ENCODE peak calls at places on chromosomes 4 and X, in six cellular contexts. I, Y, K, D, Z and L are unnamed samples. For H3K9me3, the result is how much of the 10 kb centered on the place peaks cover.

GRCh38 chrX:37767438-37767837 is 12.4 kb upstream of the CYBB start:
- DNase-seq in I (no peak), Y (no peak), K (no peak), D (no peak), Z (no peak), L (no peak)

GRCh38 chrX:1912193-1912592 is 297.3 kb downstream of the ASMT start:
- DNase-seq in I (no peak), Y (no peak), K (no peak), D (no peak), Z (no peak), L (no peak)

GRCh38 chrX:44874481-44875184 is 1.6 kb downstream of the KDM6A start:
- DNase-seq in I (no peak), Y (peak), K (peak), D (no peak), Z (no peak), L (peak)

GRCh38 chrX:8726031-8726652 is 5.8 kb downstream of the ANOS1 start:
- DNase-seq in I (no peak), Y (no peak), K (no peak), D (no peak), Z (no peak), L (no peak)

GRCh38 chrX:14872851-14873675 is at the start of the genes FANCB and MOSPD2:
- DNase-seq in I (peak), Y (peak), K (peak), D (peak), Z (peak), L (peak)

GRCh38 chr4:95439896-95440295 is 108.9 kb downstream of the UNC5C start:
- DNase-seq in I (no peak), Y (no peak), K (no peak), D (no peak), Z (no peak), L (no peak)

GRCh38 chr4:101277661-101278060 is 69.7 kb downstream of the PPP3CA start:
- DNase-seq in I (no peak), Y (no peak), K (no peak), D (no peak), Z (no peak), L (no peak)

GRCh38 chr4:186900232-186900900 is 176.7 kb upstream of the FAT1 start:
- DNase-seq in I (no peak), Y (no peak), K (no peak), D (no peak), Z (no peak), L (no peak)

GRCh38 chr4:70737409-70737808 is 15.6 kb downstream of the RUFY3 start:
- DNase-seq in I (no peak), Y (no peak), K (no peak), D (no peak), Z (no peak), L (no peak)

GRCh38 chr4:70741872-70742271 is 20.1 kb downstream of the RUFY3 start:
- DNase-seq in I (no peak), Y (no peak), K (no peak), D (no peak), Z (no peak), L (no peak)

GRCh38 chr4:70743728-70744127 is 22.0 kb downstream of the RUFY3 start:
- DNase-seq in I (no peak), Y (no peak), K (no peak), D (no peak), Z (no peak), L (no peak)

GRCh38 chr4:70737006-70737405 is 15.2 kb downstream of the RUFY3 start:
- DNase-seq in I (no peak), Y (no peak), K (no peak), D (no peak), Z (no peak), L (no peak)

GRCh38 chr4:70739496-70740337 is 18.0 kb downstream of the RUFY3 start:
- DNase-seq in I (no peak), Y (no peak), K (no peak), D (no peak), Z (no peak), L (no peak)
- H3K4me3 ChIP-seq in I (no peak), Y (no peak), K (no peak), D (no peak), Z (no peak), L (no peak)

GRCh38 chr4:77273412-77273811 is 116.4 kb downstream of the CCNG2 start:
- DNase-seq in I (no peak), Y (no peak), K (no peak), D (no peak), Z (no peak), L (no peak)
- H3K9me3 ChIP-seq in I (under half), Y (under half), K (under half), D (under half), Z (under half), L (under half)

GRCh38 chr4:57866468-57867173 is 756.4 kb upstream of the IGFBP7 start:
- DNase-seq in I (no peak), Y (no peak), K (no peak), D (no peak), Z (no peak), L (no peak)
- H3K4me3 ChIP-seq in I (no peak), Y (no peak), K (no peak), D (no peak), Z (no peak), L (no peak)

DNA sequence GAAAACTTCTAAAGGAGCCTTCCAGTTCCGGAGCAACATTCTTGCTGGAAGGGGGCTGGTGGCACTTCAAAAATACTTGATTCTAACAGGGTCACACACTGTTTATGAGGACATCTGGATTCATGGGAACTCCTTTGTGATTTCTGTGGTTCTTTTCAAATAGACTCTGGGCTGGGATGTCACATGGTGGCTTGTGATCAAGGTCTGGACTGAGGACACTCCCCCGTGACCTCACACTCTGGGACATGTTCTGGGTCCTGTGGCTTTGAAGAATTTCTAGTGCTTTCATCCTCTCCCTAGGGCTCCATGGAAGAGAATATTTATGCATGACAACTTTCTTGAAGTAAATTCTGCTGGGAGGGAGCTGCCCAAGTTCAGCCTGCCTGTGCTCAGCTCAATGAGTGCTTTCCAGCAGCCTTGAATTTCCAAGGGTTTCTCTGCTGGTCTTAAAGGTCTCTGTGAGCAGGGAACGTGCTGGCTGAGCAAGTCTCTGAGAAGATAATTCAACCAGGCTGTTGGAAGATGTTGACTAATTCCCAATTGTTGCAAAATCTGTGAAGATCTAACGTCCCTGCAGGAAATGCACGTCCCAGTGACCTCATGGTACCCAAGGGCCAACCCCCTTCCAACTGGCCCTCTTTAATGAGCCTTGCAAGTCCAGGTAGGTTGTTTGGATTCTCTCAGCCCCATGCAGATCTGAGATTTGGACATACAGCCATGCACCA is 36.3 kb downstream of the GPR143 start:
- DNase-seq in I (no peak), Y (no peak), K (no peak), D (no peak), Z (no peak), L (no peak)
- H3K9me3 ChIP-seq in I (under half), Y (under half), K (under half), D (under half), Z (half or more), L (under half)

GRCh38 chr4:213971-214370 is 89.7 kb downstream of the ZNF718 start:
- DNase-seq in I (no peak), Y (no peak), K (no peak), D (no peak), Z (no peak), L (no peak)

GRCh38 chr4:211033-211511 is 86.8 kb downstream of the ZNF718 start:
- DNase-seq in I (no peak), Y (no peak), K (no peak), D (no peak), Z (no peak), L (no peak)

GRCh38 chr4:217891-218290 is 87.4 kb downstream of the ZNF732 start:
- DNase-seq in I (no peak), Y (no peak), K (no peak), D (no peak), Z (no peak), L (no peak)

GRCh38 chr4:212438-213174 is 88.3 kb downstream of the ZNF718 start:
- DNase-seq in I (no peak), Y (peak), K (peak), D (peak), Z (peak), L (peak)
- H3K4me3 ChIP-seq in I (peak), Y (no peak), K (peak), D (peak), Z (peak), L (peak)

DNA sequence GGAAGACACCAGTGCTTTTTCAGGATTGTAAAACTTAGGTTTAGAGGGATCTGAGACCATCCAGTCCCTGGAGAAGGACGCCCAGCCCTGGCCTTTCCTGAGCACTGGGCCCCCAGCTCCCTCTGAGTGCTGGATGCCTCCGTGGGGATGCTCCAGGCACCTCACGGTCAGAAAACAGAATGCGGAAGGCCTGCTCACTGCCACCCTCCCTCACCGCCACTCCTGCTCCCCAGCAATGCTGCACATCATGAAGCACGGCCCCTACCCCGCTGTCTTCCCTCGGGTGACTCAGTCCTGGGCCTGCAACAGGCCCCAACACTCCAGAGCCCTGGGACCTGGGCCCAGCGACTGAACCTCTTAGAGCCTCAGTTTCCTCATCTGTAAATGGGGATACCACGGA is 26.2 kb downstream of the ABLIM2 start:
- DNase-seq in I (no peak), Y (no peak), K (no peak), D (no peak), Z (no peak), L (no peak)
- H3K9me3 ChIP-seq in I (under half), Y (under half), K (under half), D (under half), Z (under half), L (under half)

DNA sequence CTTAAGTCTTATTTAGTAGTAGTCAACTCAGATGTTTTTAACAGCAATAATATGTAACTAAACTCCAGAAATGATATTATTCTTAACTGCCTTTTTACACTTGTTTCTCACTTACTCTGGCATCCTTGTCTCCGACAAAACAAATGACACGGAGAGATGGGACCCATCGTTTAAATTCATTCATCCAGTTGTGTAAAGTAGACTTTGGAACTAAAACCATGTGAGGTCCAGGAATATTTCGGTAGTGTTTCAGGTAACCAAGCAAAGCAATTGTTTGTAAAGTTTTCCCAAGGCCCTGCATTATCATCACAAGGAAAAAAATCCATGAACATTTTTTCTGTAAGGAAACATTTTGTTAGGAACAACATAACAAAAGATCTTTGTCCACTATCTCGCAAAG is 11.6 kb downstream of the SMARCA1 start:
- DNase-seq in I (no peak), Y (no peak), K (no peak), D (no peak), Z (no peak), L (no peak)
- H3K4me3 ChIP-seq in I (no peak), Y (no peak), K (no peak), D (no peak), Z (no peak), L (no peak)